ENCODE peak calls at places on chromosomes 11 and 22, in ten cellular contexts. One of them, this sample, is unnamed. For H3K4me1, the result is how much of the 10 kb centered on the place peaks cover.

GRCh38 chr22:46063861-46064235 is 86.5 kb upstream of the PPARA start:
- DNase-seq in tibial artery: peak
- DNase-seq in kidney: peak
- DNase-seq in cardiac muscle cell: no peak
- DNase-seq in fibroblast of lung: no peak
- DNase-seq in thoracic aorta: no peak
- DNase-seq in suprapubic skin: peak
- DNase-seq in mammary epithelial cell: peak
- DNase-seq in heart right ventricle: no peak
- DNase-seq in IMR-90: no peak
- DNase-seq in this sample: peak

GRCh38 chr11:73194034-73194507 is 24.0 kb upstream of the P2RY2 start:
- DNase-seq in tibial artery: no peak
- DNase-seq in kidney: no peak
- DNase-seq in cardiac muscle cell: no peak
- DNase-seq in fibroblast of lung: no peak
- DNase-seq in thoracic aorta: no peak
- DNase-seq in suprapubic skin: peak
- DNase-seq in mammary epithelial cell: peak
- DNase-seq in heart right ventricle: no peak
- DNase-seq in IMR-90: no peak
- DNase-seq in this sample: no peak

GRCh38 chr11:32137263-32137662 is 46.4 kb downstream of the RCN1 start:
- DNase-seq in tibial artery: no peak
- DNase-seq in kidney: no peak
- DNase-seq in cardiac muscle cell: no peak
- DNase-seq in fibroblast of lung: peak
- DNase-seq in thoracic aorta: no peak
- DNase-seq in suprapubic skin: no peak
- DNase-seq in mammary epithelial cell: peak
- DNase-seq in heart right ventricle: no peak
- DNase-seq in IMR-90: peak
- DNase-seq in this sample: no peak

GRCh38 chr11:83571301-83571700 is 285.1 kb upstream of the CCDC90B start:
- DNase-seq in tibial artery: no peak
- DNase-seq in kidney: no peak
- DNase-seq in cardiac muscle cell: no peak
- DNase-seq in fibroblast of lung: peak
- DNase-seq in thoracic aorta: no peak
- DNase-seq in suprapubic skin: no peak
- DNase-seq in mammary epithelial cell: no peak
- DNase-seq in heart right ventricle: no peak
- DNase-seq in IMR-90: peak
- DNase-seq in this sample: no peak

GRCh38 chr11:123480290-123480815 is 50.3 kb downstream of the GRAMD1B start:
- DNase-seq in tibial artery: no peak
- DNase-seq in kidney: no peak
- DNase-seq in cardiac muscle cell: no peak
- DNase-seq in fibroblast of lung: no peak
- DNase-seq in thoracic aorta: no peak
- DNase-seq in suprapubic skin: no peak
- DNase-seq in mammary epithelial cell: no peak
- DNase-seq in heart right ventricle: no peak
- DNase-seq in IMR-90: no peak
- DNase-seq in this sample: no peak

GRCh38 chr11:67413266-67413797 is 2.1 kb upstream of the CARNS1 start:
- DNase-seq in tibial artery: no peak
- DNase-seq in kidney: no peak
- DNase-seq in cardiac muscle cell: no peak
- DNase-seq in fibroblast of lung: no peak
- DNase-seq in thoracic aorta: no peak
- DNase-seq in suprapubic skin: no peak
- DNase-seq in mammary epithelial cell: no peak
- DNase-seq in heart right ventricle: no peak
- DNase-seq in IMR-90: no peak
- DNase-seq in this sample: no peak

GRCh38 chr11:96246718-96247540 is 96.1 kb downstream of the MAML2 start:
- DNase-seq in tibial artery: no peak
- DNase-seq in kidney: no peak
- DNase-seq in cardiac muscle cell: no peak
- DNase-seq in fibroblast of lung: peak
- DNase-seq in thoracic aorta: no peak
- DNase-seq in suprapubic skin: no peak
- DNase-seq in mammary epithelial cell: peak
- DNase-seq in heart right ventricle: no peak
- DNase-seq in IMR-90: peak
- DNase-seq in this sample: no peak

GRCh38 chr11:70233962-70234361 is 30.9 kb downstream of the FADD start:
- DNase-seq in tibial artery: no peak
- DNase-seq in kidney: no peak
- DNase-seq in cardiac muscle cell: no peak
- DNase-seq in fibroblast of lung: no peak
- DNase-seq in thoracic aorta: no peak
- DNase-seq in suprapubic skin: no peak
- DNase-seq in mammary epithelial cell: no peak
- DNase-seq in heart right ventricle: no peak
- DNase-seq in IMR-90: no peak
- DNase-seq in this sample: no peak

GRCh38 chr22:23581252-23581634 is 1.2 kb upstream of the IGLL1 start:
- DNase-seq in tibial artery: no peak
- DNase-seq in kidney: no peak
- DNase-seq in cardiac muscle cell: no peak
- DNase-seq in fibroblast of lung: no peak
- DNase-seq in thoracic aorta: no peak
- DNase-seq in suprapubic skin: no peak
- DNase-seq in mammary epithelial cell: no peak
- DNase-seq in heart right ventricle: no peak
- DNase-seq in IMR-90: no peak
- DNase-seq in this sample: no peak

GRCh38 chr11:131683131-131683530 is 312.7 kb downstream of the NTM start:
- DNase-seq in tibial artery: no peak
- DNase-seq in kidney: no peak
- DNase-seq in cardiac muscle cell: no peak
- DNase-seq in fibroblast of lung: no peak
- DNase-seq in thoracic aorta: no peak
- DNase-seq in suprapubic skin: no peak
- DNase-seq in mammary epithelial cell: no peak
- DNase-seq in heart right ventricle: no peak
- DNase-seq in IMR-90: no peak
- DNase-seq in this sample: no peak

GRCh38 chr11:43681543-43681942 is 1.0 kb downstream of the HSD17B12 start:
- DNase-seq in tibial artery: no peak
- DNase-seq in kidney: no peak
- DNase-seq in cardiac muscle cell: peak
- DNase-seq in fibroblast of lung: peak
- DNase-seq in thoracic aorta: no peak
- DNase-seq in suprapubic skin: no peak
- DNase-seq in mammary epithelial cell: no peak
- DNase-seq in heart right ventricle: no peak
- DNase-seq in IMR-90: peak
- DNase-seq in this sample: no peak

GRCh38 chr22:46909237-46910030 is 147.0 kb downstream of the TBC1D22A start:
- DNase-seq in tibial artery: no peak
- DNase-seq in kidney: peak
- DNase-seq in cardiac muscle cell: no peak
- DNase-seq in fibroblast of lung: no peak
- DNase-seq in thoracic aorta: no peak
- DNase-seq in suprapubic skin: no peak
- DNase-seq in mammary epithelial cell: no peak
- DNase-seq in heart right ventricle: no peak
- DNase-seq in IMR-90: no peak
- DNase-seq in this sample: no peak

GRCh38 chr11:57432714-57433163 is 5.8 kb upstream of the SLC43A3 start:
- DNase-seq in tibial artery: no peak
- DNase-seq in kidney: no peak
- DNase-seq in cardiac muscle cell: no peak
- DNase-seq in fibroblast of lung: peak
- DNase-seq in thoracic aorta: no peak
- DNase-seq in suprapubic skin: no peak
- DNase-seq in mammary epithelial cell: peak
- DNase-seq in heart right ventricle: no peak
- DNase-seq in IMR-90: peak
- DNase-seq in this sample: no peak

GRCh38 chr11:64331569-64332371 is 8.2 kb upstream of the CCDC88B start:
- DNase-seq in tibial artery: peak
- DNase-seq in kidney: peak
- DNase-seq in cardiac muscle cell: peak
- DNase-seq in fibroblast of lung: peak
- DNase-seq in thoracic aorta: no peak
- DNase-seq in suprapubic skin: no peak
- DNase-seq in mammary epithelial cell: peak
- DNase-seq in heart right ventricle: peak
- DNase-seq in IMR-90: peak
- DNase-seq in this sample: peak

DNA sequence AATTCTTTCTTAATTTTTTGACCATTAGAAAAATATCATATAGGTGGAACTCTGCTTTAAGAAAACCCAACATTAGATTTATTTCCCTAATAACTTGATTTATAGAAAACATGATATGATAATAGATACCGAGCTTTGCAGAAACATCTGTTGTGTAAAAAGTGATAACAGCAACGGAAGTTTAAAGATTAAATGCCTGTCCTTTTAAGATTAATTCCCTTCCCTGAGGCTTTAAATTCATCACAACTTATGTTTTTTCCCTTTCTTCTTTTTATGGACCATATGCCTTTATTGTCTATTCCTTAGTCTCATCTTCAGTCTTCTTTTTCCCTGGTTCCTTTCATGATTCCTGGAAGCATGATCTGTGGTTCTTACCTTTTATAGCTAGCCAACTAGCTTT is 1.9 kb downstream of the USP47 start:
- DNase-seq in tibial artery: no peak
- DNase-seq in kidney: no peak
- DNase-seq in cardiac muscle cell: no peak
- DNase-seq in fibroblast of lung: no peak
- DNase-seq in thoracic aorta: no peak
- DNase-seq in suprapubic skin: no peak
- DNase-seq in mammary epithelial cell: no peak
- DNase-seq in heart right ventricle: no peak
- DNase-seq in IMR-90: no peak
- DNase-seq in this sample: no peak
- H3K4me3 ChIP-seq in tibial artery: peak
- H3K4me3 ChIP-seq in kidney: peak
- H3K4me3 ChIP-seq in cardiac muscle cell: peak
- H3K4me3 ChIP-seq in fibroblast of lung: peak
- H3K4me3 ChIP-seq in thoracic aorta: peak
- H3K4me3 ChIP-seq in suprapubic skin: peak
- H3K4me3 ChIP-seq in mammary epithelial cell: peak
- H3K4me3 ChIP-seq in heart right ventricle: peak
- H3K4me3 ChIP-seq in IMR-90: peak
- H3K4me3 ChIP-seq in this sample: no peak

GRCh38 chr22:31995046-31995445 is 48.0 kb upstream of the SLC5A1 start:
- DNase-seq in tibial artery: no peak
- DNase-seq in kidney: no peak
- DNase-seq in cardiac muscle cell: no peak
- DNase-seq in fibroblast of lung: no peak
- DNase-seq in thoracic aorta: no peak
- DNase-seq in suprapubic skin: no peak
- DNase-seq in mammary epithelial cell: no peak
- DNase-seq in heart right ventricle: no peak
- DNase-seq in IMR-90: no peak
- DNase-seq in this sample: no peak
- TF ChIP-seq CTCF in tibial artery: no peak
- TF ChIP-seq CTCF in kidney: no peak
- TF ChIP-seq CTCF in cardiac muscle cell: peak
- TF ChIP-seq CTCF in fibroblast of lung: peak
- TF ChIP-seq CTCF in thoracic aorta: no peak
- TF ChIP-seq CTCF in suprapubic skin: no peak
- TF ChIP-seq CTCF in mammary epithelial cell: no peak
- TF ChIP-seq CTCF in heart right ventricle: no peak
- TF ChIP-seq CTCF in IMR-90: peak
- TF ChIP-seq CTCF in this sample: no peak

GRCh38 chr11:10325398-10326079 is 20.7 kb downstream of the ADM start:
- DNase-seq in tibial artery: no peak
- DNase-seq in kidney: no peak
- DNase-seq in cardiac muscle cell: no peak
- DNase-seq in fibroblast of lung: peak
- DNase-seq in thoracic aorta: no peak
- DNase-seq in suprapubic skin: no peak
- DNase-seq in mammary epithelial cell: no peak
- DNase-seq in heart right ventricle: no peak
- DNase-seq in IMR-90: peak
- DNase-seq in this sample: no peak
- H3K4me1 ChIP-seq in tibial artery: under half
- H3K4me1 ChIP-seq in kidney: under half
- H3K4me1 ChIP-seq in cardiac muscle cell: under half
- H3K4me1 ChIP-seq in fibroblast of lung: half or more
- H3K4me1 ChIP-seq in thoracic aorta: half or more
- H3K4me1 ChIP-seq in suprapubic skin: half or more
- H3K4me1 ChIP-seq in mammary epithelial cell: under half
- H3K4me1 ChIP-seq in heart right ventricle: half or more
- H3K4me1 ChIP-seq in IMR-90: half or more
- H3K4me1 ChIP-seq in this sample: under half

GRCh38 chr22:40324468-40325305 is 21.6 kb upstream of the ADSL start:
- DNase-seq in tibial artery: no peak
- DNase-seq in kidney: no peak
- DNase-seq in cardiac muscle cell: no peak
- DNase-seq in fibroblast of lung: no peak
- DNase-seq in thoracic aorta: no peak
- DNase-seq in suprapubic skin: no peak
- DNase-seq in mammary epithelial cell: no peak
- DNase-seq in heart right ventricle: no peak
- DNase-seq in IMR-90: no peak
- DNase-seq in this sample: no peak
- H3K4me3 ChIP-seq in tibial artery: no peak
- H3K4me3 ChIP-seq in kidney: no peak
- H3K4me3 ChIP-seq in cardiac muscle cell: no peak
- H3K4me3 ChIP-seq in fibroblast of lung: no peak
- H3K4me3 ChIP-seq in thoracic aorta: no peak
- H3K4me3 ChIP-seq in suprapubic skin: no peak
- H3K4me3 ChIP-seq in mammary epithelial cell: no peak
- H3K4me3 ChIP-seq in heart right ventricle: no peak
- H3K4me3 ChIP-seq in IMR-90: no peak
- H3K4me3 ChIP-seq in this sample: no peak

DNA sequence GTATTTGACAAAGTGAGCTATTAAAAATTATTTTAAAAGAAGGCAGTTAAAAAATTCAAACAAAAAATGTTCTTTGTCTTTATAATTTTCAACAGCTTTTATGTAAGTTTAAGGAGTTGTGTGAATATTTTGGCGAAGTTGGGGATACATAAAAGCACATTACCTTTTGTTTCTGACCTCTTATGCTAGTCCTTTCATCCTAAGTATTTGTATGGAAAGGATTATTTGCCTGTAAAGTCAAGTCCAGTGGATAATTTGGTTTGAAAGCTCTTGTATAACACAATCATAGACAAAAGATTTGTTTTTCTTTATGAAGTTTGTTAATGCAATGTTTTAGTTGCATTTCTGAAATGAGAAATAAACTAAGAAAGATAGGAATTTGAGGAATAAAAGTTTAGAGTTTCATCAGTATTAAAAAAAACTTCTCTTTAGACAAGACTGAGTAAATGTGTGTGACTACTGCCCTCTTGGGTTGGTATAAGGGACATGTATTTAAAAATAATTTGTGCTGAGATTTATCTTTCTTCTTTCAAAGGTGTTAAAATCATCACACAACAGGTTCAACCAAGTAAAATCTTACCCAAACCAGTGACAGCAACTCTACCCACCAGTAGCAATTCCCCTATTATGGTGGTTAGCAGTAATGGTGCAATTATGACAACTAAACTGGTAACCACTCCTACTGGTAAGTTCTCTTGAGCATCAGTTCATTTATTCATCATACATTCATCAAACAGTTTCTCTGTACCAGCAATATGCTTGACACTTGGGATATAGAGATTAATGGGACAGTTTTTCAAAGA is 68.2 kb downstream of the EMSY start:
- DNase-seq in tibial artery: no peak
- DNase-seq in kidney: no peak
- DNase-seq in cardiac muscle cell: peak
- DNase-seq in fibroblast of lung: peak
- DNase-seq in thoracic aorta: no peak
- DNase-seq in suprapubic skin: no peak
- DNase-seq in mammary epithelial cell: peak
- DNase-seq in heart right ventricle: no peak
- DNase-seq in IMR-90: peak
- DNase-seq in this sample: no peak
- TF ChIP-seq CTCF in tibial artery: no peak
- TF ChIP-seq CTCF in kidney: no peak
- TF ChIP-seq CTCF in cardiac muscle cell: peak
- TF ChIP-seq CTCF in fibroblast of lung: peak
- TF ChIP-seq CTCF in thoracic aorta: peak
- TF ChIP-seq CTCF in suprapubic skin: no peak
- TF ChIP-seq CTCF in mammary epithelial cell: peak
- TF ChIP-seq CTCF in heart right ventricle: peak
- TF ChIP-seq CTCF in IMR-90: peak
- TF ChIP-seq CTCF in this sample: no peak

This sample was measured in pancreas.